ENCODE peak calls at places on chromosomes 5 and 9, in seven cellular contexts. X, B, Q, V, M, E and P are unnamed samples.

GRCh38 chr5:40676643-40677333 is 2.9 kb upstream of the PTGER4 start:
- DNase-seq in X (peak; percentile 21), B (no peak), Q (no peak), V (no peak), M (no peak), E (no peak), P (no peak)

GRCh38 chr5:55888205-55888604 is 37.0 kb downstream of the IL31RA start:
- DNase-seq in X (no peak), B (no peak), Q (no peak), V (no peak), M (no peak), E (no peak), P (no peak)

GRCh38 chr5:80140496-80140895 is 105.3 kb downstream of the THBS4 start:
- DNase-seq in X (peak; percentile 74), B (no peak), Q (peak; percentile 40), V (no peak), M (no peak), E (no peak), P (no peak)

GRCh38 chr9:34430843-34431437 is 27.4 kb downstream of the FAM219A start:
- DNase-seq in X (no peak), B (peak; percentile 57), Q (no peak), V (no peak), M (no peak), E (no peak), P (peak; percentile 48)

GRCh38 chr5:147037517-147038205 is 159.1 kb upstream of the PPP2R2B start:
- DNase-seq in X (no peak), B (no peak), Q (no peak), V (no peak), M (no peak), E (no peak), P (no peak)

GRCh38 chr9:116868212-116868611 is 181.1 kb downstream of the TRIM32 start:
- DNase-seq in X (no peak), B (no peak), Q (no peak), V (no peak), M (no peak), E (no peak), P (no peak)

GRCh38 chr9:2872307-2872940 is 28.5 kb upstream of the PUM3 start:
- DNase-seq in X (no peak), B (peak; percentile 47), Q (no peak), V (no peak), M (no peak), E (no peak), P (no peak)

GRCh38 chr9:116381350-116381749 is 227.8 kb downstream of the PAPPA start:
- DNase-seq in X (no peak), B (no peak), Q (no peak), V (no peak), M (no peak), E (no peak), P (no peak)

GRCh38 chr9:135664801-135665794 is 2.0 kb downstream of the LCN9 start:
- DNase-seq in X (no peak), B (no peak), Q (no peak), V (no peak), M (no peak), E (no peak), P (no peak)